ENCODE peak calls at places on chromosomes 1 and 21, in four cellular contexts. One of them, this sample, is unnamed.

GRCh38 chr1:192270398-192270797 is 46.4 kb upstream of the RGS21 start:
- DNase-seq in RCC 7860: no peak
- DNase-seq in IMR-90: peak; percentile 50
- DNase-seq in caudate nucleus: no peak
- DNase-seq in this sample: no peak

GRCh38 chr1:197954718-197955418 is 37.7 kb downstream of the LHX9 start:
- DNase-seq in IMR-90: no peak
- DNase-seq in caudate nucleus: no peak
- DNase-seq in RCC 7860: no peak
- DNase-seq in this sample: no peak

GRCh38 chr1:54996869-54997710 is 1.6 kb upstream of the BSND start:
- DNase-seq in RCC 7860: no peak
- DNase-seq in IMR-90: no peak
- DNase-seq in caudate nucleus: no peak
- DNase-seq in this sample: no peak

GRCh38 chr1:23868848-23869450 is 859 bp upstream of the FUCA1 start:
- DNase-seq in IMR-90: no peak
- DNase-seq in caudate nucleus: no peak
- DNase-seq in RCC 7860: no peak
- DNase-seq in this sample: no peak

GRCh38 chr1:221230605-221231004 is 351.4 kb downstream of the HLX start:
- DNase-seq in IMR-90: peak; percentile 37
- DNase-seq in caudate nucleus: no peak
- DNase-seq in RCC 7860: no peak
- DNase-seq in this sample: no peak

GRCh38 chr1:36081926-36082485 is 1.9 kb upstream of the TEKT2 start:
- DNase-seq in caudate nucleus: no peak
- DNase-seq in RCC 7860: no peak
- DNase-seq in IMR-90: no peak
- DNase-seq in this sample: no peak

GRCh38 chr21:45404726-45405270 is at the start of gene COL18A1:
- DNase-seq in RCC 7860: peak; percentile 15
- DNase-seq in IMR-90: peak; percentile 42
- DNase-seq in caudate nucleus: no peak
- DNase-seq in this sample: peak; percentile 34

GRCh38 chr1:93437976-93438605 is 9.8 kb upstream of the FNBP1L start:
- DNase-seq in IMR-90: peak; percentile 65
- DNase-seq in caudate nucleus: no peak
- DNase-seq in RCC 7860: peak; percentile 60
- DNase-seq in this sample: peak; percentile 58

GRCh38 chr1:31753623-31754349 is 10.4 kb downstream of the ADGRB2 start:
- DNase-seq in IMR-90: peak; percentile 18
- DNase-seq in caudate nucleus: peak; percentile 92
- DNase-seq in RCC 7860: no peak
- DNase-seq in this sample: peak; percentile 99

GRCh38 chr1:1782399-1783221 is 4.3 kb upstream of the NADK start:
- DNase-seq in caudate nucleus: no peak
- DNase-seq in RCC 7860: no peak
- DNase-seq in IMR-90: peak; percentile 54
- DNase-seq in this sample: no peak

This sample was measured in DMS79 treated with DMSO at 0.1 percent for 48 hours.